ENCODE peak calls at places on chromosome 1, in nine cellular contexts. D is transverse colon, U is upper lobe of left lung, Q is H1, E is IMR-90, I is ovary, X is testis, S is adrenal gland, N is spleen. M is an unnamed sample.

GRCh38 chr1:202010042-202011015 is at the start of gene ELF3:
- DNase-seq in D (peak), U (peak), Q (peak), E (no peak), I (no peak), X (no peak), S (no peak), N (peak), M (no peak)

GRCh38 chr1:14987829-14988603 is 165.5 kb upstream of the TMEM51 start:
- DNase-seq in D (no peak), U (no peak), Q (no peak), E (no peak), I (no peak), X (peak), S (no peak), N (no peak), M (no peak)

GRCh38 chr1:172977296-172978027 is 73.3 kb downstream of the TNFSF18 start:
- DNase-seq in D (no peak), U (no peak), Q (no peak), E (no peak), I (no peak), X (no peak), S (no peak), N (no peak), M (no peak)

GRCh38 chr1:246526380-246526779 is 19.3 kb upstream of the SMYD3 start:
- DNase-seq in D (no peak), U (no peak), Q (no peak), E (no peak), I (no peak), X (no peak), S (no peak), N (no peak), M (no peak)

GRCh38 chr1:228101994-228102790 is 933 bp downstream of the C1orf35 start:
- DNase-seq in D (peak), U (peak), Q (no peak), E (no peak), I (no peak), X (peak), S (peak), N (peak), M (no peak)

GRCh38 chr1:17162941-17163340 is 42.0 kb upstream of the PADI1 start:
- DNase-seq in D (no peak), U (no peak), Q (no peak), E (no peak), I (no peak), X (no peak), S (no peak), N (no peak), M (no peak)

GRCh38 chr1:18109756-18110597 is 2.4 kb downstream of the IGSF21 start:
- DNase-seq in D (peak), U (no peak), Q (peak), E (no peak), I (peak), X (peak), S (peak), N (peak), M (no peak)

GRCh38 chr1:178725603-178726517 is 816 bp downstream of the RALGPS2 start:
- DNase-seq in D (peak), U (peak), Q (no peak), E (peak), I (peak), X (peak), S (peak), N (peak), M (peak)

GRCh38 chr1:220877348-220878095 is 1.7 kb upstream of the HLX start:
- DNase-seq in D (no peak), U (peak), Q (no peak), E (no peak), I (no peak), X (no peak), S (no peak), N (no peak), M (no peak)

DNA sequence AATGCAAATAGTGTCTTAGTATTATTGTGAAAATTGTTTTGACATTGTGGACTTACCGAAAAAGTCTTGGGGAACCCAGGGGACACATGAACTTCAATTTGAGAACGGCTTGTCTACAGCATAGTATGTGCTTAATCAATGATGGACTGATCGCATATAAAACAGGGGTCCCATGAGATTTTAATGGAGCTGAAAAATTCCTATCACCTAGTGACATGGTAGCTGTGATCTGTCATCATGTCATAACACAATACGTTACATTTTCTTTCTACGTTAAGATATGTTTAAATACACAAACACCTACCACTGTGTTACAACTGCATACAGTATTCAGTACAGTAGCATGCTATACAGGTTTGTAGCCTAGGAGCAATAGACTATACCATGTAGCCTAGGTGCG is 153.3 kb upstream of the FOXD3 start:
- DNase-seq in D (no peak), U (no peak), Q (no peak), E (no peak), I (no peak), X (no peak), S (no peak), N (no peak), M (no peak)
- TF ChIP-seq POLR2A in D (no peak), U (no peak), Q (no peak), E (no peak), I (no peak), X (no peak), S (no peak), N (no peak), M (no peak)

GRCh38 chr1:207810606-207811295 is 58.9 kb downstream of the CD46 start:
- DNase-seq in D (no peak), U (no peak), Q (no peak), E (no peak), I (no peak), X (no peak), S (no peak), N (no peak), M (no peak)

GRCh38 chr1:207811319-207811718 is 59.5 kb downstream of the CD46 start:
- DNase-seq in D (no peak), U (no peak), Q (no peak), E (no peak), I (no peak), X (no peak), S (no peak), N (no peak), M (no peak)

GRCh38 chr1:207813513-207813881 is 61.6 kb downstream of the CD46 start:
- DNase-seq in D (no peak), U (no peak), Q (no peak), E (no peak), I (no peak), X (no peak), S (no peak), N (no peak), M (no peak)

GRCh38 chr1:207812778-207813512 is 61.1 kb downstream of the CD46 start:
- DNase-seq in D (no peak), U (no peak), Q (no peak), E (no peak), I (no peak), X (no peak), S (no peak), N (no peak), M (no peak)

DNA sequence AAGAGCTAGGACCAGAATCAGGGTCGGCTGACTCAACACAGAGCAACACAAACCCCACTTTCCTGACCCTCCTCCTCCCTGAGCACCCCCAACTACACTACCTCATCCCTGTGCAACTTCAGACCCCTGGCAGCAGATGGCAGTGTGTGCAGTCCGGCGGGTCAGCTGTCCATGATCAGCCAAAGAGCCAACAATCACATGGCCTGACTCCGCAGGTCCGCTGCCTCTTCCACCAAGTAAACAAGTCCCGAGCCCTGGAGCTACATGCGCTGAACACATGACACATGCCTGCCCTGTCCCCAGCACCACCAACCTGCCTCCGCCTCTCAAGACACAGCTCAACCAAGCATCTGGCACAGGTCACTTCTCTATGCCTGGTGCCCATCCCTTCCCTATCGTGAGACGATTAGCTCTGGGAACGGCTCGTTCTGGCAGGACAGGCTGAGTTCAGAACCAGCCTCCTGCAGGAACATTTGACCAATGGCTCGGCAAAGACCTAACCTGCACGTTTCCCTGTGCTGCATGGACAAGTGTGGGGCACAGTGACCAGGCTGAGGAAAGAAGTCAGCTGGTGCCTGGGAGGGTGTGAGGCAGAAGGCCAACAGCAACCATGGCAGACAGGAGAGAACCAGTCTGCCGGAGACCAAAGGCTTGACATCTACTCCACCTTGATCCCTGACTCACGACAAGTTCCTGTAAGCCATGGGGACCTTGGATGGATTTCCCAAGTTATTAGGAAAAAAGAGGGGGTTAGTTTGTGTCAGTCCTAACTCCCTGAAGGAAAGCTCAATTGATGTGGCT is 60.3 kb downstream of the CD46 start:
- DNase-seq in D (no peak), U (peak), Q (no peak), E (peak), I (peak), X (peak), S (peak), N (no peak), M (no peak)
- H3K27ac ChIP-seq in D (peak), U (peak), Q (no peak), E (no peak), I (peak), X (peak), S (peak), N (peak), M (peak)

DNA sequence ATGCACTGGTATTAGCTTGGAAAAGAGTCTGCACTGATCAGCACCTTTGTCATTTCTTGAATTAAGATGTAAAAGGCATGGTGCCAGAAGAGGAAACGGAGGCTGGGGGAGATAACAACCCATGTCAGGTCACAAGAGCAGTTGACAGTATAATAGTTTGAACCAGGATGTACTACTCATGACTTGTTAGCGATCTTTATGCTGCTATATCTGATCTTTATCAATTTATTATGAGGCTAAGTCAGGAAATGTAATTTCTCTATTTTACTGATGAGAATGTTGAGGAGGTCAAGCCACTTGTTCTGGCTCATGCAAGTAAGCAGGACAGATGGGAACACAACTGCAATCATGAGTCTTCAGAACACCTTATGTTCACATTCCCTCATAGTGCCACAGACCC is 41.4 kb downstream of the RGS5 start:
- DNase-seq in D (no peak), U (no peak), Q (no peak), E (no peak), I (no peak), X (no peak), S (no peak), N (no peak), M (no peak)
- TF ChIP-seq POLR2A in D (no peak), U (no peak), Q (no peak), E (no peak), I (no peak), X (no peak), S (no peak), N (no peak), M (no peak)

DNA sequence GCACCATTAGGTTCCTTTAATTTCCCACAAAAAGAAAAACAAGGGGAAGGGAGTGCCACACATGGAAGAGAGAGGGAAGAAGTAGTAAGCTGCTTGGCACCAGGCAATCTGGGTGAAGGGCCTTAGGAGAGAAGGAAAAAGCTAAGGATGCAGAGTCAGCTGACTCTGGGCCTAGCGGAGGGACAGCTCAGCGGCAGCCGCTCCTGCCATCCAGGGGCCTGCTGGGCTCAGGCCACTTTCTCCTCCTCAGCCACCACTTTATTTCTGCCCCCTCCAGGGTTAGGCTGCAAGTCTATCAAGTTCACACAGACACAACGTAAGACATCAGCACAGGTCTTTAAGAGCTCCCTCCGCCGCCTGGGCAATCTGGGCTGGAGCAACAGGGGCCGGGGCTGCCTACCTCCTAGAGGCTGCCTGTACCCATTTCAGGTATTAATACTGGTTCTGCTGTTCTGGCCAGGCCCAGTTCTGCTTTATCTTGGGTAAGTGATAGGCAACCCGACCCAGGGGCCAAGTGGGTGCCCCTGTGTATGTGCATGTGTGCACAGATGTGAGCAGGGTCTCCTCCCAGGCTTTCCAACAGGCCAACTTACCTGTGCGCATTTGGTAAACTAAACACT is 53.6 kb downstream of the SLC45A1 start:
- DNase-seq in D (no peak), U (no peak), Q (no peak), E (no peak), I (no peak), X (peak), S (no peak), N (no peak), M (no peak)
- H3K27ac ChIP-seq in D (peak), U (peak), Q (peak), E (peak), I (no peak), X (peak), S (peak), N (peak), M (peak)

DNA sequence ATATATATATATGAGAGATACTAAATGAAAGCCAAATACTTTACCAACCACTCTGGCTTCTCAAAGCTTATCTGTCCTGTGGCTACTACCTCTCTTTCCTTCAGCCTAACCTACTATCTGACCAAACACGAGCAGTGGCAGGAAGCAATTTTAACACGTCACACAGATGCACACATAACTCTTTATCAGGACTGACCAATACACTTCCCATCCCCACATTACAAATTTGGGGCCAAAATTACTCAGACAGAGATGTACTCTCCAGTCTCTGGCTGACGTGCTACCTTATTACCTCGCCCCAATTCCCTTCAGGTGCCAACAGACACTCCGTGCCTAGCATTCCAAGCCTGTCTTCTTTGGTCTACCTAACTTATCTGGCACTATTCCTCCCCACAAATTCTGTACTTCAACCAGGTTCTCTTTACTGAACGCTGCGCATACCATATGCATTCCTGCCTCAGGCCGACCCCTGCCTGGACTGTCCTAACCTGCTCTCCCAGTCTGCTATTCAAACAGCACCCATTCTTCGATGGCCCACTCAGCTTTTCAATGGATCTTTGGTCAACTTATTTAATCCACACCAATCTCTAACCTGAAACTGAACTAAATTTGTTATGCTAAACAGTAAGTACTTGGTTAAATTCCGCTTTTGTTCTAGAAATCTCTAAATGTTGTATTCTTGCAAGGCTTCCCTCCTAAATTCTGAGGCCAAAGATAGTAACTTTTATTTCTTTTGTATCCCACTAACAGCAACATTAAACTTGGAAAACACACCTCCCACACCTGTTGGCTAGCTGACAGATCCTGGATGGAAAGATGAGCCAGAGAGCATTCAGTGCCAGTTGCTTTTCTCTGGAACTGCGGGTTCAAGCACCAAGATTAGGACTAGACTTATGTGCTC is 27.9 kb downstream of the RERE start:
- DNase-seq in D (no peak), U (peak), Q (peak), E (no peak), I (no peak), X (no peak), S (no peak), N (no peak), M (no peak)
- TF ChIP-seq POLR2A in D (no peak), U (no peak), Q (no peak), E (no peak), I (no peak), X (no peak), S (no peak), N (no peak), M (no peak)

GRCh38 chr1:23177031-23177430 is 8.4 kb upstream of the LUZP1 start:
- DNase-seq in D (no peak), U (no peak), Q (no peak), E (no peak), I (no peak), X (no peak), S (no peak), N (no peak), M (no peak)

GRCh38 chr1:23178414-23178813 is 9.8 kb upstream of the LUZP1 start:
- DNase-seq in D (no peak), U (no peak), Q (no peak), E (no peak), I (no peak), X (no peak), S (peak), N (no peak), M (no peak)

GRCh38 chr1:23174383-23175110 is 5.9 kb upstream of the LUZP1 start:
- DNase-seq in D (no peak), U (no peak), Q (no peak), E (no peak), I (no peak), X (no peak), S (no peak), N (no peak), M (no peak)

GRCh38 chr1:23178931-23179330 is 10.3 kb upstream of the LUZP1 start:
- DNase-seq in D (no peak), U (no peak), Q (no peak), E (peak), I (no peak), X (no peak), S (peak), N (no peak), M (no peak)

GRCh38 chr1:23177438-23178380 is 9.1 kb upstream of the LUZP1 start:
- DNase-seq in D (peak), U (peak), Q (no peak), E (peak), I (peak), X (peak), S (peak), N (peak), M (peak)
- H3K27ac ChIP-seq in D (peak), U (peak), Q (no peak), E (peak), I (peak), X (peak), S (peak), N (peak), M (peak)

DNA sequence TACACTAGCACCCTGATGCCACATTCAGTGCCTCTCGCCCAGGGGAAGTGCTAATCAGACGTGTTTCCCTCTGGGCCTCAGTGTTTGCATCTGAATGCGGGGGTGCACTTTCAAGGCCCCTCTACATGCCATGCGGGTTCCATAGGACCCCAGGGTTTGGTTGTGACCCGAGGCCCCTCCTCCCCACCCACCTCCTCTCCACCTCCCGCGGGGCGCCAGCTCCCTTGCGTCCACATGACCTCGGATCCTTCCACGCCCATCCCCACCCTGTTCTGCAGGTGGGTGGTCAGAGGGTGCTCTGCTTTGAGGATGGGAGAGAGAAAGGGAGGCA is 5.1 kb upstream of the RUNX3 start:
- DNase-seq in D (no peak), U (no peak), Q (no peak), E (no peak), I (no peak), X (no peak), S (no peak), N (no peak), M (no peak)
- TF ChIP-seq POLR2A in D (no peak), U (no peak), Q (no peak), E (no peak), I (no peak), X (no peak), S (no peak), N (no peak), M (no peak)

M was measured in esophagus squamous epithelium.